ENCODE peak calls at places on chromosome 6, in nine cellular contexts. One of them, this sample, is unnamed.

GRCh38 chr6:169479783-169480495 is 221.9 kb downstream of the WDR27 start:
- DNase-seq in right atrium auricular region: no peak
- DNase-seq in B cell: no peak
- DNase-seq in fibroblast of mammary gland: no peak
- DNase-seq in GM12865: no peak
- DNase-seq in GM13977: no peak
- DNase-seq in breast epithelium: no peak
- DNase-seq in uterus: no peak
- DNase-seq in hepatocyte: no peak
- DNase-seq in this sample: no peak

GRCh38 chr6:148959511-148959910 is 212.7 kb downstream of the UST start:
- DNase-seq in fibroblast of mammary gland: no peak
- DNase-seq in hepatocyte: no peak
- DNase-seq in B cell: no peak
- DNase-seq in right atrium auricular region: no peak
- DNase-seq in GM13977: no peak
- DNase-seq in uterus: no peak
- DNase-seq in GM12865: no peak
- DNase-seq in breast epithelium: no peak
- DNase-seq in this sample: no peak

GRCh38 chr6:3797231-3798200 is 46.0 kb upstream of the PXDC1 start:
- DNase-seq in fibroblast of mammary gland: peak
- DNase-seq in GM13977: no peak
- DNase-seq in uterus: no peak
- DNase-seq in GM12865: no peak
- DNase-seq in hepatocyte: no peak
- DNase-seq in B cell: no peak
- DNase-seq in breast epithelium: no peak
- DNase-seq in right atrium auricular region: no peak
- DNase-seq in this sample: no peak

GRCh38 chr6:168956141-168956838 is 297.4 kb downstream of the THBS2 start:
- DNase-seq in GM12865: no peak
- DNase-seq in GM13977: no peak
- DNase-seq in breast epithelium: no peak
- DNase-seq in uterus: no peak
- DNase-seq in B cell: no peak
- DNase-seq in right atrium auricular region: no peak
- DNase-seq in hepatocyte: no peak
- DNase-seq in fibroblast of mammary gland: peak
- DNase-seq in this sample: no peak

GRCh38 chr6:38566295-38566694 is 73.4 kb downstream of the BTBD9 start:
- DNase-seq in GM12865: no peak
- DNase-seq in uterus: no peak
- DNase-seq in right atrium auricular region: no peak
- DNase-seq in GM13977: no peak
- DNase-seq in fibroblast of mammary gland: peak
- DNase-seq in B cell: no peak
- DNase-seq in breast epithelium: no peak
- DNase-seq in hepatocyte: no peak
- DNase-seq in this sample: no peak

GRCh38 chr6:6927437-6928361 is 180.1 kb upstream of the RREB1 start:
- DNase-seq in fibroblast of mammary gland: no peak
- DNase-seq in hepatocyte: no peak
- DNase-seq in right atrium auricular region: no peak
- DNase-seq in GM12865: peak
- DNase-seq in GM13977: no peak
- DNase-seq in B cell: no peak
- DNase-seq in uterus: no peak
- DNase-seq in breast epithelium: no peak
- DNase-seq in this sample: no peak

GRCh38 chr6:158042245-158042798 is 60.7 kb downstream of the SYNJ2 start:
- DNase-seq in hepatocyte: peak
- DNase-seq in fibroblast of mammary gland: peak
- DNase-seq in breast epithelium: no peak
- DNase-seq in uterus: peak
- DNase-seq in GM13977: no peak
- DNase-seq in GM12865: no peak
- DNase-seq in right atrium auricular region: peak
- DNase-seq in B cell: no peak
- DNase-seq in this sample: no peak

GRCh38 chr6:144478487-144478886 is 193.4 kb downstream of the UTRN start:
- DNase-seq in fibroblast of mammary gland: peak
- DNase-seq in hepatocyte: no peak
- DNase-seq in breast epithelium: peak
- DNase-seq in B cell: no peak
- DNase-seq in uterus: no peak
- DNase-seq in GM13977: no peak
- DNase-seq in GM12865: no peak
- DNase-seq in right atrium auricular region: no peak
- DNase-seq in this sample: no peak

GRCh38 chr6:105759946-105760345 is 326.2 kb upstream of the PRDM1 start:
- DNase-seq in B cell: no peak
- DNase-seq in breast epithelium: no peak
- DNase-seq in GM12865: no peak
- DNase-seq in GM13977: no peak
- DNase-seq in fibroblast of mammary gland: peak
- DNase-seq in hepatocyte: no peak
- DNase-seq in right atrium auricular region: no peak
- DNase-seq in uterus: no peak
- DNase-seq in this sample: no peak

GRCh38 chr6:168862346-168862980 is 391.2 kb downstream of the THBS2 start:
- DNase-seq in uterus: no peak
- DNase-seq in right atrium auricular region: no peak
- DNase-seq in fibroblast of mammary gland: no peak
- DNase-seq in GM13977: no peak
- DNase-seq in B cell: no peak
- DNase-seq in breast epithelium: no peak
- DNase-seq in hepatocyte: no peak
- DNase-seq in GM12865: no peak
- DNase-seq in this sample: no peak

GRCh38 chr6:158068156-158068892 is 86.7 kb downstream of the SYNJ2 start:
- DNase-seq in uterus: no peak
- DNase-seq in right atrium auricular region: no peak
- DNase-seq in GM13977: no peak
- DNase-seq in breast epithelium: no peak
- DNase-seq in B cell: no peak
- DNase-seq in hepatocyte: no peak
- DNase-seq in GM12865: no peak
- DNase-seq in fibroblast of mammary gland: no peak
- DNase-seq in this sample: no peak

GRCh38 chr6:76633259-76633658 is 560.8 kb upstream of the IMPG1 start:
- DNase-seq in uterus: no peak
- DNase-seq in breast epithelium: no peak
- DNase-seq in GM13977: no peak
- DNase-seq in fibroblast of mammary gland: no peak
- DNase-seq in B cell: no peak
- DNase-seq in GM12865: no peak
- DNase-seq in right atrium auricular region: no peak
- DNase-seq in hepatocyte: no peak
- DNase-seq in this sample: no peak

GRCh38 chr6:74871757-74872156 is 334.1 kb downstream of the COL12A1 start:
- DNase-seq in GM13977: no peak
- DNase-seq in GM12865: no peak
- DNase-seq in right atrium auricular region: no peak
- DNase-seq in B cell: no peak
- DNase-seq in fibroblast of mammary gland: peak
- DNase-seq in hepatocyte: no peak
- DNase-seq in breast epithelium: no peak
- DNase-seq in uterus: no peak
- DNase-seq in this sample: no peak

GRCh38 chr6:149963212-149963461 is 606 bp upstream of the ULBP1 start:
- DNase-seq in GM13977: peak
- DNase-seq in breast epithelium: no peak
- DNase-seq in B cell: no peak
- DNase-seq in right atrium auricular region: peak
- DNase-seq in uterus: no peak
- DNase-seq in hepatocyte: no peak
- DNase-seq in GM12865: peak
- DNase-seq in fibroblast of mammary gland: no peak
- DNase-seq in this sample: no peak

GRCh38 chr6:39791850-39792500 is at the start of gene DAAM2:
- DNase-seq in GM12865: no peak
- DNase-seq in right atrium auricular region: no peak
- DNase-seq in GM13977: no peak
- DNase-seq in hepatocyte: peak
- DNase-seq in breast epithelium: peak
- DNase-seq in B cell: no peak
- DNase-seq in uterus: peak
- DNase-seq in fibroblast of mammary gland: peak
- DNase-seq in this sample: peak
- TF ChIP-seq CTCF in GM12865: no peak
- TF ChIP-seq CTCF in right atrium auricular region: peak
- TF ChIP-seq CTCF in GM13977: no peak
- TF ChIP-seq CTCF in hepatocyte: peak
- TF ChIP-seq CTCF in breast epithelium: no peak
- TF ChIP-seq CTCF in B cell: no peak
- TF ChIP-seq CTCF in uterus: peak
- TF ChIP-seq CTCF in fibroblast of mammary gland: peak
- TF ChIP-seq CTCF in this sample: peak

GRCh38 chr6:133551436-133551835 is 310.3 kb downstream of the EYA4 start:
- DNase-seq in B cell: no peak
- DNase-seq in breast epithelium: no peak
- DNase-seq in uterus: no peak
- DNase-seq in fibroblast of mammary gland: no peak
- DNase-seq in GM12865: no peak
- DNase-seq in right atrium auricular region: no peak
- DNase-seq in GM13977: no peak
- DNase-seq in hepatocyte: no peak
- DNase-seq in this sample: no peak
- TF ChIP-seq CTCF in B cell: no peak
- TF ChIP-seq CTCF in breast epithelium: no peak
- TF ChIP-seq CTCF in uterus: no peak
- TF ChIP-seq CTCF in fibroblast of mammary gland: no peak
- TF ChIP-seq CTCF in GM12865: no peak
- TF ChIP-seq CTCF in right atrium auricular region: no peak
- TF ChIP-seq CTCF in GM13977: no peak
- TF ChIP-seq CTCF in hepatocyte: peak
- TF ChIP-seq CTCF in this sample: no peak

GRCh38 chr6:142152731-142153130 is 5.7 kb downstream of the VTA1 start:
- DNase-seq in fibroblast of mammary gland: peak
- DNase-seq in uterus: no peak
- DNase-seq in right atrium auricular region: no peak
- DNase-seq in B cell: no peak
- DNase-seq in GM13977: no peak
- DNase-seq in GM12865: no peak
- DNase-seq in breast epithelium: no peak
- DNase-seq in hepatocyte: no peak
- DNase-seq in this sample: no peak

GRCh38 chr6:142155091-142155490 is 8.0 kb downstream of the VTA1 start:
- DNase-seq in GM13977: no peak
- DNase-seq in breast epithelium: no peak
- DNase-seq in right atrium auricular region: no peak
- DNase-seq in hepatocyte: no peak
- DNase-seq in B cell: no peak
- DNase-seq in fibroblast of mammary gland: peak
- DNase-seq in uterus: no peak
- DNase-seq in GM12865: no peak
- DNase-seq in this sample: no peak

GRCh38 chr6:142153230-142153629 is 6.2 kb downstream of the VTA1 start:
- DNase-seq in right atrium auricular region: no peak
- DNase-seq in GM12865: no peak
- DNase-seq in fibroblast of mammary gland: no peak
- DNase-seq in breast epithelium: no peak
- DNase-seq in hepatocyte: no peak
- DNase-seq in GM13977: no peak
- DNase-seq in uterus: no peak
- DNase-seq in B cell: no peak
- DNase-seq in this sample: no peak

GRCh38 chr6:142155895-142156757 is 9.1 kb downstream of the VTA1 start:
- DNase-seq in fibroblast of mammary gland: peak
- DNase-seq in hepatocyte: peak
- DNase-seq in B cell: no peak
- DNase-seq in uterus: no peak
- DNase-seq in breast epithelium: no peak
- DNase-seq in right atrium auricular region: no peak
- DNase-seq in GM12865: no peak
- DNase-seq in GM13977: no peak
- DNase-seq in this sample: no peak
- TF ChIP-seq CTCF in fibroblast of mammary gland: peak
- TF ChIP-seq CTCF in hepatocyte: peak
- TF ChIP-seq CTCF in B cell: peak
- TF ChIP-seq CTCF in uterus: peak
- TF ChIP-seq CTCF in breast epithelium: peak
- TF ChIP-seq CTCF in right atrium auricular region: peak
- TF ChIP-seq CTCF in GM12865: no peak
- TF ChIP-seq CTCF in GM13977: peak
- TF ChIP-seq CTCF in this sample: no peak

DNA sequence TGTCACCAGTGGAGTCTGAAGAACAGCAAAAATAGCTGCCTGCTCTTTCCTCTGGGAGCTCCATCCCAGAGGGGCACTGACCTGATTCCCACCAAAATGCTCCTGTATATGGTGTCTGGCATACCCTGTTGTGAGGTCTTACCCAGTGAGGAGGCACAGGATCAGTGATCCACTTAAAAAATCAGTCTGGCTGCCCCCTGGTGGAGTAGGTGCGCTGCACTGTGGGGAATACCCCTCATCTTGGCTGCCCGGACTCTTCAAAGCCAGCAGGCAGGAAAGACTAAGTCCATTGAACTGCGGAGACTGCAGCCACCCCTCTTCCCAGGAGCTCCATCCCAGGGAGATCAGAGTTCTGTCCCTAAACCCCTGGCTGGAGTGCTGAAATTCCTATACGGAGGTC is 230.9 kb upstream of the HTR1E start:
- DNase-seq in GM13977: no peak
- DNase-seq in uterus: no peak
- DNase-seq in breast epithelium: no peak
- DNase-seq in GM12865: peak
- DNase-seq in B cell: no peak
- DNase-seq in hepatocyte: no peak
- DNase-seq in fibroblast of mammary gland: no peak
- DNase-seq in right atrium auricular region: no peak
- DNase-seq in this sample: no peak
- TF ChIP-seq CTCF in GM13977: peak
- TF ChIP-seq CTCF in uterus: no peak
- TF ChIP-seq CTCF in breast epithelium: no peak
- TF ChIP-seq CTCF in GM12865: peak
- TF ChIP-seq CTCF in B cell: no peak
- TF ChIP-seq CTCF in hepatocyte: no peak
- TF ChIP-seq CTCF in fibroblast of mammary gland: no peak
- TF ChIP-seq CTCF in right atrium auricular region: no peak
- TF ChIP-seq CTCF in this sample: peak

DNA sequence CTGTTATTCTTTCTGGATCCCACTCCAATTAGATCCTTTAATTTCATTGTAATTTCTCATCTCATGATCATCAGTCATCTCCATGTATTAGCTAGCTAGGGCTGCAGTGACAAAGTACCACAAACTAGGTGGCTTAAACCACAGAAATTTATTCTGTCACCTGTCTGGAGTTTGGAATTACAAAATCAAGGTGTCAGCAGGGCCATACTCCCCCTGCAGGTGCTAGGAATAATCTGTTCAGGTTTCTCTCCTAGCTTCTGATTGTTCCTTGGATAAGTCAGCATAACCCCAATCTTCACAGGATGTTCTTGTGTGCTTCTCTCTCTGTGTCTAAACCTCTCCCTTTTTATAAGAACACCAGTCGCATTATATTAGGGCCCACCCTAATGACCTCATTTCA is 40.4 kb downstream of the BEND6 start:
- DNase-seq in uterus: no peak
- DNase-seq in right atrium auricular region: no peak
- DNase-seq in hepatocyte: no peak
- DNase-seq in fibroblast of mammary gland: no peak
- DNase-seq in GM13977: no peak
- DNase-seq in breast epithelium: no peak
- DNase-seq in GM12865: no peak
- DNase-seq in B cell: no peak
- DNase-seq in this sample: no peak
- TF ChIP-seq CTCF in uterus: no peak
- TF ChIP-seq CTCF in right atrium auricular region: no peak
- TF ChIP-seq CTCF in hepatocyte: no peak
- TF ChIP-seq CTCF in fibroblast of mammary gland: no peak
- TF ChIP-seq CTCF in GM13977: no peak
- TF ChIP-seq CTCF in breast epithelium: no peak
- TF ChIP-seq CTCF in GM12865: no peak
- TF ChIP-seq CTCF in B cell: no peak
- TF ChIP-seq CTCF in this sample: no peak